ENCODE peak calls at places on chromosomes 4 and X, in five cellular contexts. P is stimulated activated CD4-positive, alpha-beta T cell treated with anti-CD3 and anti-CD28 coated beads, Interleukin-12 subunit alpha, Interleukin-12 subunit beta, amount 100 ng/mL, for 48 hours; T is OCI-LY7; W is anterior cingulate cortex; K is activated CD8-positive, alpha-beta T cell treated with anti-CD3 and anti-CD28 coated beads for 36 hours. V is an unnamed sample.

GRCh38 chr4:78386679-78387078 is 164.9 kb upstream of the ANXA3 start:
- DNase-seq in P (no peak), T (no peak), W (no peak), K (no peak), V (no peak)

GRCh38 chr4:88008133-88008621 is 742 bp downstream of the PKD2 start:
- DNase-seq in P (no peak), T (peak; percentile 37), W (no peak), K (peak; percentile 21), V (no peak)

GRCh38 chr4:139299536-139299935 is 1.8 kb upstream of the NAA15 start:
- DNase-seq in P (no peak), T (no peak), W (no peak), K (no peak), V (no peak)

GRCh38 chr4:113784497-113785254 is 23.1 kb upstream of the CAMK2D start:
- DNase-seq in P (no peak), T (no peak), W (no peak), K (no peak), V (no peak)

GRCh38 chr4:2341261-2341841 is 77.1 kb downstream of the ZFYVE28 start:
- DNase-seq in P (no peak), T (no peak), W (no peak), K (no peak), V (no peak)

GRCh38 chr4:10806993-10807645 is 122.6 kb upstream of the CLNK start:
- DNase-seq in P (no peak), T (no peak), W (no peak), K (no peak), V (no peak)

GRCh38 chrX:98379134-98379533 is 1495.4 kb downstream of the RPA4 start:
- DNase-seq in P (no peak), T (no peak), W (no peak), K (no peak), V (no peak)

GRCh38 chrX:40581333-40581910 is 652 bp downstream of the ATP6AP2 start:
- DNase-seq in P (no peak), T (peak; percentile 24), W (no peak), K (peak; percentile 15), V (no peak)

GRCh38 chr4:73673286-73673685 is 53.0 kb upstream of the RASSF6 start:
- DNase-seq in P (no peak), T (no peak), W (no peak), K (no peak), V (no peak)

GRCh38 chr4:142778908-142779307 is 67.2 kb downstream of the INPP4B start:
- DNase-seq in P (no peak), T (no peak), W (no peak), K (no peak), V (no peak)

GRCh38 chr4:173403051-173403450 is 4.1 kb upstream of the SCRG1 start:
- DNase-seq in P (no peak), T (no peak), W (no peak), K (no peak), V (no peak)

GRCh38 chr4:25065901-25066610 is 35.3 kb upstream of the LGI2 start:
- DNase-seq in P (no peak), T (no peak), W (no peak), K (no peak), V (no peak)

GRCh38 chrX:150361777-150362351 is 1.3 kb upstream of the MAMLD1 start:
- DNase-seq in P (no peak), T (no peak), W (no peak), K (peak; percentile 33), V (no peak)

GRCh38 chrX:53319614-53320542 is 38.5 kb upstream of the IQSEC2 start:
- DNase-seq in P (no peak), T (no peak), W (no peak), K (peak; percentile 17), V (no peak)

GRCh38 chr4:168589154-168589553 is 92.3 kb downstream of the PALLD start:
- DNase-seq in P (no peak), T (no peak), W (no peak), K (no peak), V (no peak)

GRCh38 chr4:7003879-7004240 is 39.3 kb upstream of the TADA2B start:
- DNase-seq in P (no peak), T (no peak), W (no peak), K (no peak), V (no peak)

GRCh38 chr4:107838138-107838618 is 13.4 kb downstream of the SGMS2 start:
- DNase-seq in P (no peak), T (no peak), W (no peak), K (no peak), V (no peak)

GRCh38 chrX:133258481-133258880 is 40.3 kb upstream of the TFDP3 start:
- DNase-seq in P (no peak), T (no peak), W (no peak), K (no peak), V (no peak)

GRCh38 chr4:98771959-98772619 is 113.7 kb upstream of the TSPAN5 start:
- DNase-seq in P (no peak), T (no peak), W (no peak), K (no peak), V (no peak)